ENCODE peak calls at places on chromosomes 7 and 10, in five cellular contexts. I is cardiac muscle cell, U is RWPE1, W is heart left ventricle, K is lower lobe of right lung. D is an unnamed sample.

GRCh38 chr10:78044699-78045098 is 11.0 kb downstream of the RPS24 start:
- DNase-seq in U (no peak), I (no peak), K (no peak), W (peak), D (no peak)

GRCh38 chr10:24894728-24895127 is 57.7 kb downstream of the PRTFDC1 start:
- DNase-seq in I (no peak), K (no peak), U (no peak), W (no peak), D (no peak)

GRCh38 chr10:5343561-5343960 is 21.2 kb upstream of the UCN3 start:
- DNase-seq in W (no peak), I (no peak), K (no peak), U (no peak), D (peak)

GRCh38 chr10:90591629-90592028 is 266.2 kb downstream of the HTR7 start:
- DNase-seq in W (no peak), K (no peak), U (no peak), I (peak), D (no peak)

GRCh38 chr10:46550795-46551700 is 5.4 kb downstream of the GPRIN2 start:
- DNase-seq in I (no peak), K (peak), U (no peak), W (peak), D (no peak)

GRCh38 chr10:110008518-110009339 is 945 bp downstream of the ADD3 start:
- DNase-seq in I (peak), W (no peak), K (peak), U (peak), D (peak)

GRCh38 chr7:130149575-130150139 is 55.5 kb downstream of the TMEM209 start:
- DNase-seq in W (no peak), U (no peak), I (no peak), K (no peak), D (no peak)

GRCh38 chr10:60828489-60828852 is 50.2 kb downstream of the CDK1 start:
- DNase-seq in I (no peak), U (no peak), K (no peak), W (no peak), D (peak)

GRCh38 chr10:5538892-5539651 is 14.3 kb downstream of the CALML3 start:
- DNase-seq in W (peak), K (peak), U (peak), I (no peak), D (no peak)

GRCh38 chr10:29056729-29057128 is 232.1 kb upstream of the LYZL1 start:
- DNase-seq in W (no peak), K (no peak), I (no peak), U (no peak), D (no peak)

GRCh38 chr10:88385601-88386203 is 197.4 kb downstream of the RNLS start:
- DNase-seq in K (peak), U (peak), W (peak), I (no peak), D (no peak)

GRCh38 chr7:141053626-141054025 is 20.2 kb upstream of the TMEM178B start:
- DNase-seq in U (no peak), K (no peak), W (no peak), I (no peak), D (no peak)

GRCh38 chr7:143900230-143900766 is 1.7 kb downstream of the TCAF1 start:
- DNase-seq in W (no peak), U (no peak), I (no peak), K (no peak), D (no peak)

GRCh38 chr7:102129636-102130370 is 156.9 kb upstream of the SH2B2 start:
- DNase-seq in W (no peak), I (no peak), U (no peak), K (no peak), D (peak)

GRCh38 chr10:75431180-75432111 is at the start of gene LRMDA:
- DNase-seq in W (peak), U (peak), I (peak), K (peak), D (no peak)

GRCh38 chr10:100969175-100970075 is at the start of gene SEMA4G:
- DNase-seq in U (peak), W (no peak), I (peak), K (peak), D (peak)

GRCh38 chr10:113479346-113480080 is 73.3 kb upstream of the HABP2 start:
- DNase-seq in K (no peak), W (no peak), I (no peak), U (no peak), D (no peak)

GRCh38 chr10:32210306-32211045 is 136.5 kb downstream of the EPC1 start:
- DNase-seq in K (no peak), I (peak), W (no peak), U (peak), D (peak)

GRCh38 chr7:29084832-29085231 is 61.5 kb downstream of the CPVL start:
- DNase-seq in I (no peak), W (no peak), K (no peak), U (no peak), D (no peak)

GRCh38 chr7:130180571-130180971 is 24.6 kb downstream of the TMEM209 start:
- DNase-seq in U (no peak), I (no peak), K (no peak), W (no peak), D (no peak)

GRCh38 chr7:124758327-124758726 is 7.3 kb downstream of the GPR37 start:
- DNase-seq in W (no peak), I (no peak), U (no peak), K (no peak), D (no peak)

DNA sequence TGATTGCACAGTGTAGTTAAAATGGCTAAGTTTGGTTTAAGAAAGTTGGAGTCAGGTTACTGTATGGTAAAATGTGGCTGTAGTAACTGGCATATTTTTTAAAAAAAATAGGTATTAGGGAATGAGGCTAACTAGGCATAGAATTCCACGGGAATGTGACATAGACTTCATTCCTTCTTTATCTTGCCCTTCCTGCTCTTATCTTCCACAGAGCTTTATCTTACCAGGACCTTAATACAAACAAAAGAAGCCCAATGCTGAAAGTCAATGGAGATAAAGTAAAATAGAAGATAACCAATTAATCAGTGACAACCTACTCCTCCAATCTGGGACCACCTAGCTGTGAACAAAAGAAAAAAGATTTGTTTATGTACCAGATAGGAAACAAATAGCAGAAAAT is 58.1 kb downstream of the TET1 start:
- DNase-seq in K (no peak), U (no peak), I (no peak), W (no peak), D (no peak)
- H3K27ac ChIP-seq in K (no peak), U (no peak), I (peak), W (no peak), D (no peak)

GRCh38 chr10:103153765-103154197 is 39.3 kb downstream of the NT5C2 start:
- DNase-seq in K (no peak), U (no peak), I (no peak), W (no peak), D (peak)
- H3K27ac ChIP-seq in K (peak), U (no peak), I (peak), W (peak), D (peak)

GRCh38 chr10:84365339-84365881 is 37.0 kb downstream of the CCSER2 start:
- DNase-seq in U (no peak), I (no peak), K (no peak), W (no peak), D (no peak)
- H3K27ac ChIP-seq in U (no peak), I (no peak), K (no peak), W (no peak), D (no peak)

DNA sequence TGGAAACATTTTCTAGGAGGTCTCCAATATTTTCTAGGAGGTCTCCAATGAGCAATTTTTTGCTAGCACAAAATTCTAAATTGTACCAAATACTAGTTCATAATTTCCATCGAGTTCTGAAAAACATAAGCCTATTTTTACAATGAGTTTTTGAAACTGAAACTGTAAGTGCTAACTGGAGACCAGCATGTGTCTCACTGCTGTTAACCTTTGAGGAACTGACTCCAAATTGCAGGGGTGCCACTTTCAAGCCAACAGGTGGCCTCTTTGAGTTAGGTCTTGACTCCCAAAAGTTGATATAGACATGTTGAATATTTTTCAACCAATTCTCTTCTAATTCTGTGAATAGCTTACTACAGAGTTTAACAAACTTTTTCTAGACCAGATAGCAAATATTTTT is 58.8 kb downstream of the CAV1 start:
- DNase-seq in U (no peak), W (no peak), I (no peak), K (no peak), D (no peak)
- H3K27ac ChIP-seq in U (no peak), W (peak), I (no peak), K (peak), D (peak)

GRCh38 chr10:2197663-2198062 is 460.3 kb upstream of the ADARB2 start:
- DNase-seq in I (no peak), K (no peak), W (no peak), U (no peak), D (no peak)

GRCh38 chr10:2202401-2202800 is 465.1 kb upstream of the ADARB2 start:
- DNase-seq in I (no peak), K (no peak), U (peak), W (no peak), D (no peak)

GRCh38 chr10:2205406-2205805 is 468.1 kb upstream of the ADARB2 start:
- DNase-seq in U (no peak), I (no peak), K (no peak), W (no peak), D (no peak)

GRCh38 chr10:2196272-2196671 is 458.9 kb upstream of the ADARB2 start:
- DNase-seq in U (no peak), K (no peak), W (no peak), I (no peak), D (no peak)

DNA sequence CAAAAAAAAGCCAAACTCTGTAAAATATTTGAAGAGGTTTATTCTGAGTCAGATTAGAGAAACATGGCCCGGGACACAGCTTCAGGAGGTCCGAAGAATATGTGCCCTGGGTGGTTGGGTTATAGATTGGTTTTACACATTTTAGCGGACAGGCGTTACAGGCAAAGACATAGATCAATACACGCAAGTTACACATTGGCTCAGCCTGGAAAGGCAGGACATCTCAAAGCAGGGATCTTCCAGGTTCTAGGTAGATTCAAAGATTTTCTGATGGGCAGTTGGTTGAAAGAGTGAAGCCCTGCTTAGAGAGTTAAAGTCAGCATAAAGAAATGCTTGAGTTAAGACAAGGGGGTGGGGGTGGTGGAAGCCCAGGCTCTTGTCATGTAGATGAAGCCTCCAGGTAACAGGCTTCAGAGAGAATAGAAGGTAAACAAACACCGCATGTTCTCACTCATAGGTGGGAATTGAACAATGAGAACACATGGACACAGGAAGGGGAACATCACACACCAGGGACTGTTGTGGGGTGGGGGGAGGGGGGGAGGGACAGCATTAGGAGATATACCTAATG is 464.3 kb upstream of the ADARB2 start:
- DNase-seq in K (no peak), I (no peak), U (no peak), W (no peak), D (no peak)
- H3K27ac ChIP-seq in K (no peak), I (no peak), U (no peak), W (no peak), D (no peak)

DNA sequence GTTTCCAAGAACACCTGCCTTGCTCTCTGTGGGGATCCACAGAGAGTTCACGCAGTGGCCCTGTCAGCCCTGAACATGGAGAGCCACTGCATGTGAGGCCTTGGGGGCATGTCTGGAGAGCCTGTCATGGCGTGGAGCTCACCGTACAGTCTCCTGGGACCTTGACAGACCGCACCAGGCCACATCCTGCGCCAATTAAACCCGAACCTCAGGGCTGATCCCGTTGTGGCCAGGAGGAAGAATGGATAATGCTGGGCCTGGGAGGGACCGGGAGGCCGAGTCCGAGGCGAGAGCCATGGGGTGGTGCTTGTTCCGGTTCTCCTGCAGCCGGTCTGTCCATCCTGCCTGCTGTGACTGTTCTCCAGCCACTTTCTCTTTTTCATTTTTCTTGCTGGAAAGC is 68.7 kb downstream of the DNAJB6 start:
- DNase-seq in U (no peak), I (no peak), W (no peak), K (no peak), D (no peak)
- H3K27ac ChIP-seq in U (peak), I (no peak), W (peak), K (no peak), D (no peak)

GRCh38 chr10:102713483-102713813 is 749 bp downstream of the ARL3 start:
- DNase-seq in I (no peak), U (no peak), K (no peak), W (no peak), D (no peak)

GRCh38 chr10:102714621-102715455 is at the start of gene SFXN2:
- DNase-seq in U (no peak), K (peak), I (no peak), W (no peak), D (peak)

GRCh38 chr10:102712089-102712488 is 2.1 kb downstream of the ARL3 start:
- DNase-seq in W (no peak), U (no peak), I (no peak), K (no peak), D (no peak)

GRCh38 chr10:102713814-102714620 is at the start of gene ARL3:
- DNase-seq in I (peak), K (peak), U (peak), W (peak), D (peak)

DNA sequence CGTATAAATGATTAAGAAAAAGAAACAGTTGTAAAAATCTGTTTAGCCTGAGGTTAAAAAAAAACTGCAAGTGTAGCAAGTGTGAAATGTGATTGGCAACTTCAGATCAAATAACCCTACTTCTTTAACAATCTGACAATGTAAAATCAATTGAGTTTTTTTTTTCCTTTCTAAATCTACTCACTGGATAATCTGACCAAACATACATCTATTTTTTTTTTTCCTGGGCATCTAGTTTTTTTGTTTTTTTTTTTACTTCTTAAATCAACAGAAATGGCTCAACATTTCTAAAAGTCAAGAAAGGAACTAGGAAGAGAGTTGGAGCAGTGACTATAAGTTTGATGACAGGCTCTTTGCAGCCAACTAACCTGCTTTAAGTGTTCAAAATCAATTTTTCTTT is 1.4 kb downstream of the ARL3 start:
- DNase-seq in U (no peak), W (no peak), I (no peak), K (no peak), D (no peak)
- H3K27ac ChIP-seq in U (no peak), W (peak), I (peak), K (peak), D (peak)

DNA sequence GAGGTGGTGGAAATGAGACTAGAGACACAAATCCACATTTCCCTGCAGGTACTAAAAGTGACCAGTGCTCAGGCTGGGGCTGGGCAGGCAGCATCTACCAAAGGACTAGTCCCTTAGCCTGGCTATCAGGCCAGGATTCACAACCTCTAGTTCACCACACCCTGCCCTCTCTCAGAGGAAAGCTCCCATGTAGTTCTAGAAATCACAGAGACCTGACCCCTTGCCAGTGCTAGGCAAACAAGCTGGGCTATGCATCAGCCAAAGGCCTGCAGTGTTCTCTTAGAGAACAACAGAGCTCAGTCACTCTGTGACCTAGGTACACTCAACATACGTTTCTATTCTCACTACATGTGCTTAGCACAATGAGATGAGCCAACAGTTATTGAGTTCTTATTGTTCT is 26.7 kb upstream of the LRRC4 start:
- DNase-seq in K (no peak), W (no peak), U (no peak), I (no peak), D (no peak)
- H3K27ac ChIP-seq in K (no peak), W (no peak), U (no peak), I (no peak), D (no peak)